ENCODE peak calls at places on chromosomes 16 and 17, in five cellular contexts. M, L, T, H and W are unnamed samples.
A peak's percentile ranks its signal among the peaks of the same experiment; 100 is the strongest.

GRCh38 chr17:15180121-15180561 is 85.0 kb downstream of the PMP22 start:
- DNase-seq in H (no peak), M (no peak), T (no peak), L (no peak), W (no peak)

GRCh38 chr17:50835563-50836231 is at the start of gene WFIKKN2:
- DNase-seq in L (no peak), T (no peak), M (no peak), H (no peak), W (no peak)

GRCh38 chr17:31448467-31449077 is 57.1 kb downstream of the RAB11FIP4 start:
- DNase-seq in T (no peak), L (no peak), H (no peak), M (no peak), W (peak; percentile 88)

GRCh38 chr17:9513266-9513665 is 62.4 kb downstream of the STX8 start:
- DNase-seq in L (no peak), H (no peak), M (no peak), T (no peak), W (no peak)

GRCh38 chr16:11114366-11115164 is 141.4 kb downstream of the SOCS1 start:
- DNase-seq in H (peak; percentile 67), L (no peak), T (no peak), M (no peak), W (no peak)

GRCh38 chr16:65117701-65118448 is 4.0 kb downstream of the CDH11 start:
- DNase-seq in H (peak; percentile 45), T (peak; percentile 93), L (no peak), M (peak; percentile 55), W (peak; percentile 83)

GRCh38 chr17:15122857-15123256 is 142.3 kb downstream of the PMP22 start:
- DNase-seq in M (no peak), H (no peak), T (no peak), L (no peak), W (no peak)

GRCh38 chr16:11273721-11274324 is 394 bp upstream of the PRM3 start:
- DNase-seq in T (no peak), M (no peak), L (no peak), H (no peak), W (peak; percentile 34)

GRCh38 chr17:42065201-42065600 is 14.8 kb upstream of the C17orf113 start:
- DNase-seq in L (no peak), M (no peak), T (no peak), H (no peak), W (no peak)

GRCh38 chr17:57744195-57745170 is 616 bp downstream of the CCDC182 start:
- DNase-seq in L (no peak), H (no peak), M (no peak), T (no peak), W (peak; percentile 50)

GRCh38 chr16:67258160-67258835 is 9.5 kb downstream of the SLC9A5 start:
- DNase-seq in H (no peak), M (no peak), L (no peak), T (no peak), W (no peak)

GRCh38 chr17:12712415-12712814 is 46.7 kb downstream of the MYOCD start:
- DNase-seq in M (no peak), L (no peak), T (no peak), H (no peak), W (no peak)

GRCh38 chr16:76955629-76956028 is 235.4 kb upstream of the MON1B start:
- DNase-seq in L (no peak), H (no peak), T (peak; percentile 35), M (no peak), W (no peak)